ENCODE peak calls at places on chromosomes 2 and 18, in nine cellular contexts. One of them, this sample, is unnamed.

GRCh38 chr2:202376460-202377307 is 557 bp downstream of the BMPR2 start:
- DNase-seq in GM23338: peak
- DNase-seq in A549: peak
- DNase-seq in Panc1: no peak
- DNase-seq in HCT116: no peak
- DNase-seq in HepG2: no peak
- DNase-seq in K562: peak
- DNase-seq in SK-N-SH: peak
- DNase-seq in GM12878: no peak
- DNase-seq in this sample: no peak

GRCh38 chr2:45986509-45986908 is 310.7 kb upstream of the EPAS1 start:
- DNase-seq in GM23338: no peak
- DNase-seq in A549: no peak
- DNase-seq in Panc1: no peak
- DNase-seq in HCT116: no peak
- DNase-seq in HepG2: no peak
- DNase-seq in K562: no peak
- DNase-seq in SK-N-SH: no peak
- DNase-seq in GM12878: no peak
- DNase-seq in this sample: peak

GRCh38 chr2:130154773-130155765 is 10.2 kb upstream of the CCDC74B start:
- DNase-seq in GM23338: no peak
- DNase-seq in A549: no peak
- DNase-seq in Panc1: no peak
- DNase-seq in HCT116: no peak
- DNase-seq in HepG2: no peak
- DNase-seq in K562: no peak
- DNase-seq in SK-N-SH: no peak
- DNase-seq in GM12878: no peak
- DNase-seq in this sample: no peak

GRCh38 chr2:212554233-212554632 is 15.6 kb upstream of the ERBB4 start:
- DNase-seq in GM23338: peak
- DNase-seq in A549: no peak
- DNase-seq in Panc1: no peak
- DNase-seq in HCT116: no peak
- DNase-seq in HepG2: no peak
- DNase-seq in K562: no peak
- DNase-seq in SK-N-SH: no peak
- DNase-seq in GM12878: no peak
- DNase-seq in this sample: no peak

GRCh38 chr2:241082338-241083090 is 19.6 kb downstream of the MTERF4 start:
- DNase-seq in GM23338: no peak
- DNase-seq in A549: no peak
- DNase-seq in Panc1: no peak
- DNase-seq in HCT116: no peak
- DNase-seq in HepG2: no peak
- DNase-seq in K562: no peak
- DNase-seq in SK-N-SH: no peak
- DNase-seq in GM12878: no peak
- DNase-seq in this sample: no peak

GRCh38 chr2:64750001-64750816 is 96.5 kb upstream of the SERTAD2 start:
- DNase-seq in GM23338: peak
- DNase-seq in A549: peak
- DNase-seq in Panc1: no peak
- DNase-seq in HCT116: no peak
- DNase-seq in HepG2: no peak
- DNase-seq in K562: peak
- DNase-seq in SK-N-SH: peak
- DNase-seq in GM12878: no peak
- DNase-seq in this sample: no peak

GRCh38 chr2:75174981-75175380 is 24.3 kb downstream of the TACR1 start:
- DNase-seq in GM23338: no peak
- DNase-seq in A549: no peak
- DNase-seq in Panc1: no peak
- DNase-seq in HCT116: no peak
- DNase-seq in HepG2: no peak
- DNase-seq in K562: no peak
- DNase-seq in SK-N-SH: no peak
- DNase-seq in GM12878: no peak
- DNase-seq in this sample: no peak

GRCh38 chr2:118249970-118250369 is 161.7 kb downstream of the INSIG2 start:
- DNase-seq in GM23338: no peak
- DNase-seq in A549: no peak
- DNase-seq in Panc1: no peak
- DNase-seq in HCT116: no peak
- DNase-seq in HepG2: no peak
- DNase-seq in K562: no peak
- DNase-seq in SK-N-SH: no peak
- DNase-seq in GM12878: no peak
- DNase-seq in this sample: no peak

GRCh38 chr2:8626572-8626971 is 55.3 kb upstream of the ID2 start:
- DNase-seq in GM23338: no peak
- DNase-seq in A549: no peak
- DNase-seq in Panc1: no peak
- DNase-seq in HCT116: no peak
- DNase-seq in HepG2: no peak
- DNase-seq in K562: no peak
- DNase-seq in SK-N-SH: no peak
- DNase-seq in GM12878: no peak
- DNase-seq in this sample: no peak

DNA sequence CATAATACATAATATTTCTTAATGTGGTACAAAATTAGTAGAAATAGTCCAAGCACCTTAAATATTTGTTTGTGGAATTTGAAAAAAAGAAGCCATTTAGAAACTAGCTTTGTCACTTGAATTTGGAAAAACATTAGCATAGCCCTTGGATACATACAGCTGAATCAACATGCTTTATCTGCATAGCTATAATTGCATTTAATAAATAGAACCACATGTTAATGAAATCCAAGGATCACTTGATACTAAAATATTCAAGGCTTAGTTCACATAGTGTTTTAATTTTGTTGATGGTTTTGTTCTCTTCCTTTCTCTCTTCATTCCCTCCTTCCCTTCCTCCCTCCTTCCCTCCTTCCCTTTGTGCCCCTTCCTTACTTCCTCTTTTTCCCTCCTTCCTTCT is 169.4 kb upstream of the NRXN1 start:
- DNase-seq in GM23338: no peak
- DNase-seq in A549: no peak
- DNase-seq in Panc1: no peak
- DNase-seq in HCT116: no peak
- DNase-seq in HepG2: no peak
- DNase-seq in K562: no peak
- DNase-seq in SK-N-SH: peak
- DNase-seq in GM12878: no peak
- DNase-seq in this sample: no peak
- TF ChIP-seq CTCF in GM23338: no peak
- TF ChIP-seq CTCF in A549: no peak
- TF ChIP-seq CTCF in Panc1: no peak
- TF ChIP-seq CTCF in HCT116: no peak
- TF ChIP-seq CTCF in HepG2: no peak
- TF ChIP-seq CTCF in K562: no peak
- TF ChIP-seq CTCF in SK-N-SH: no peak
- TF ChIP-seq CTCF in GM12878: no peak
- TF ChIP-seq CTCF in this sample: no peak

DNA sequence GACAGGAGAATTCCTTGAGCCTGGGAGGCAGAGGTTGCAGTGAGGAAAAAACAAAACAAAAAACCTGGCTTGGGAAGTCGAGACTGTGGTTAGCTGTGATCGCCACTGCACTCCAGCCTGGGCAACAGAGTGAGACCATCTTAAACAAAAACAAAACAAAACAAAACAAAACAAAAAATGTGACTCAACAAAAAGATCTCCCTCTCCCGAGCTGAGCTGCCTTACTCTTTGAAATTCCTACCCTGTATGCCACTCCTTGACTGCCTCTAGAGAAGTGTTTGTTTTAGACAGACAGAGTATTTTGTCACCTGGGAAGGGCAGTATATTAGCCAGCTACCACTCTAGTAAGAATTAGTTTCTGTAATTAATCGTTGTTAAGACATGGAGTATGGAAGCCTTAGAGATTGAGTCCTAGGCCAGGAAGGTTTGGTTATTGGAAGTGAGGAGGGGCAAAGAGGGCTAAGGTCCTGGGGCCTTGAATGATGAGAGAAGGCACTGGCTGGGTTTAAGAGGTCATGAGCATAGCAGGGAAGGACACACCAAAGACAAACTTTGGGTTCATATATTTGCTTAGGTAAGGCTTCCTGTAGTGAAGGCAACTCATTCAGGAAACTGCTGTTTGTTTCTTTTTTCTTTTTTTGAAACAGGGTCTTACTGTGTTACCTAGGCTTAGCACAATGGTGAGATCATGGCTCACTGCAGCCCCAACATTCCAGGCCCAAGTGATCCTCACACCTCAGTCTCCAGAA is 56.0 kb downstream of the HAUS1 start:
- DNase-seq in GM23338: no peak
- DNase-seq in A549: peak
- DNase-seq in Panc1: no peak
- DNase-seq in HCT116: no peak
- DNase-seq in HepG2: no peak
- DNase-seq in K562: no peak
- DNase-seq in SK-N-SH: no peak
- DNase-seq in GM12878: no peak
- DNase-seq in this sample: no peak
- H3K27ac ChIP-seq in GM23338: no peak
- H3K27ac ChIP-seq in A549: no peak
- H3K27ac ChIP-seq in Panc1: no peak
- H3K27ac ChIP-seq in HCT116: no peak
- H3K27ac ChIP-seq in HepG2: no peak
- H3K27ac ChIP-seq in K562: no peak
- H3K27ac ChIP-seq in SK-N-SH: no peak
- H3K27ac ChIP-seq in GM12878: no peak
- H3K27ac ChIP-seq in this sample: no peak

GRCh38 chr18:37402735-37403099 is 162.9 kb downstream of the CELF4 start:
- DNase-seq in GM23338: no peak
- DNase-seq in A549: no peak
- DNase-seq in Panc1: no peak
- DNase-seq in HCT116: no peak
- DNase-seq in HepG2: no peak
- DNase-seq in K562: no peak
- DNase-seq in SK-N-SH: no peak
- DNase-seq in GM12878: no peak
- DNase-seq in this sample: no peak

GRCh38 chr18:37403788-37404187 is 161.8 kb downstream of the CELF4 start:
- DNase-seq in GM23338: no peak
- DNase-seq in A549: no peak
- DNase-seq in Panc1: no peak
- DNase-seq in HCT116: no peak
- DNase-seq in HepG2: no peak
- DNase-seq in K562: no peak
- DNase-seq in SK-N-SH: no peak
- DNase-seq in GM12878: no peak
- DNase-seq in this sample: no peak

GRCh38 chr18:37400832-37401231 is 164.8 kb downstream of the CELF4 start:
- DNase-seq in GM23338: no peak
- DNase-seq in A549: no peak
- DNase-seq in Panc1: no peak
- DNase-seq in HCT116: no peak
- DNase-seq in HepG2: no peak
- DNase-seq in K562: no peak
- DNase-seq in SK-N-SH: no peak
- DNase-seq in GM12878: no peak
- DNase-seq in this sample: no peak

GRCh38 chr18:37405229-37405628 is 160.4 kb downstream of the CELF4 start:
- DNase-seq in GM23338: no peak
- DNase-seq in A549: no peak
- DNase-seq in Panc1: no peak
- DNase-seq in HCT116: no peak
- DNase-seq in HepG2: no peak
- DNase-seq in K562: no peak
- DNase-seq in SK-N-SH: no peak
- DNase-seq in GM12878: no peak
- DNase-seq in this sample: no peak

DNA sequence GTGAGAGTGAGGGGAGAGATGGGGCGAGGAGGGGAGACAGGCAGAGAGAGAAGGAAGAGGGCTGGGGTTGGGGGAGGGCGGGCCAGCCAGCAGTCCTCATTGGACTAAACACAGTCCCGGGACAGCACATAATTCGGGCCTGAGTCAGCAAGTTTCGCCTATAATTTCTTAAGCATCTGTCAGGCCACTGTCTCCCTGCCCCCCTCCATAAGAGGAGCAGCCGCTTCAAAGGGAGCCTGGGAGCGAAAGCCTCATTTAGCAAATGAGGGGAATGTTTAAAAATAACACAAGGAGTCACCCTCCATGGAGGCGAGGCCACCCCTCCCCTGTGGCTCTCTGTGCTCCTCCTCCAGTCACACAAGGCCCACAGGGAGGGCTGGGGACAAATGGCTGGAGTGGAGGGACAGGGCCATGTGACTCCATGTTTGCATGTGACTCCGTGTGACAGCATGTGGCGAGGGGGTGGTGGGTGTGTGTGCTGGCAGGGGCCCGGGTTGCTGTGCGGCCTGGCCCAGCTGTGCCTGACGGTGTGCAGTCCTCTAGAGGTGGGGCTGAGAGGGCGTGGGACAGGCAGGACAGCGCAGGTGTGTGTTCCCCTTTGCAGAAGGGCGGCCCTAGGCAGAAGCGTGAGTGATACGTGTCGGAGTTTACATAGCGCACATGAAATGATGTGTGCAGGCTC is 162.4 kb downstream of the CELF4 start:
- DNase-seq in GM23338: no peak
- DNase-seq in A549: no peak
- DNase-seq in Panc1: no peak
- DNase-seq in HCT116: no peak
- DNase-seq in HepG2: no peak
- DNase-seq in K562: no peak
- DNase-seq in SK-N-SH: no peak
- DNase-seq in GM12878: no peak
- DNase-seq in this sample: no peak
- TF ChIP-seq REST in GM23338: no peak
- TF ChIP-seq REST in A549: no peak
- TF ChIP-seq REST in Panc1: no peak
- TF ChIP-seq REST in HCT116: no peak
- TF ChIP-seq REST in HepG2: no peak
- TF ChIP-seq REST in K562: no peak
- TF ChIP-seq REST in SK-N-SH: no peak
- TF ChIP-seq REST in GM12878: no peak
- TF ChIP-seq REST in this sample: no peak

DNA sequence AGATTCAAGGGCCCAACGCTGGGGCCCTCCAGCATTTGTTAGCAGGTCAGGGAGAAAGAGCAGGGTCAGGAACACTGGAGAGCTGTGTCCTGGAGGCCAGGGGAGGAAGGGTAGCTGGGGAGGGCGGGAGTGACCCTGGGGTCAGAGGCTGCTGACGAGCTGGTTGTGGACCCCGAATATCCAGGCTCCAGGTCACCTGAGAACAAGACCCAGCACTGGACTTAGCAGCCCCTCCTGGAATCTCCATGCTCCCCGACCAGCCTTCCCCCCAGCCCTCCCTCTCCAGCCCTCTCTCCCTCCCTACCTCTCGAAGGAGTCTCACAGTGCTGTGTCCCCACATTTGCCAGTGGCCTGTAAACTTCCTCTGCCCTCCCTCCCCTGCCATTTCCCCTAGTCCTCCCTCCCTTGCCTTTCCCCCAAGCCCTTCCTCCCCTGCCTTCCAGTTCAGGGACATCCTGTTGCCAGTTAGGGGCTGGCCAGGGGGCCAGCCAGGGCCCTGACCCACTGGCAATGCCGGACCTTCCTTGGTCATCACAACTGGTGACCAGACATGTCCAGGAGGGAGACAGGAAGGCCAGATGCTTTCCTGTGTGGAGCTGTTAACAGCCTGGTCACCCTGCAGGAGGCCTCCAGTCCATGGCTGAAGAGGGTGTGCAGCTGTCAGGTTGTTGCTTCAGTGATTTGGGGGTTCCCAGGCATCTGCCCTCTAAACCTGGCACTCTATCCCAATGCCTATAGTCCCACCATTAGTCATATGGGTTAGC is 50.0 kb upstream of the FAHD2A start:
- DNase-seq in GM23338: no peak
- DNase-seq in A549: no peak
- DNase-seq in Panc1: no peak
- DNase-seq in HCT116: no peak
- DNase-seq in HepG2: no peak
- DNase-seq in K562: no peak
- DNase-seq in SK-N-SH: no peak
- DNase-seq in GM12878: no peak
- DNase-seq in this sample: no peak
- TF ChIP-seq CTCF in GM23338: no peak
- TF ChIP-seq CTCF in A549: no peak
- TF ChIP-seq CTCF in Panc1: no peak
- TF ChIP-seq CTCF in HCT116: no peak
- TF ChIP-seq CTCF in HepG2: no peak
- TF ChIP-seq CTCF in K562: no peak
- TF ChIP-seq CTCF in SK-N-SH: no peak
- TF ChIP-seq CTCF in GM12878: no peak
- TF ChIP-seq CTCF in this sample: no peak